ENCODE peak calls at places on chromosomes 3 and 15, in nine cellular contexts. One of them, this sample, is unnamed.

GRCh38 chr3:10550705-10551104 is 45.3 kb upstream of the ATP2B2 start:
- DNase-seq in IMR-90: no peak
- DNase-seq in heart right ventricle: peak; percentile 19
- DNase-seq in CD8-positive, alpha-beta memory T cell: no peak
- DNase-seq in fibroblast of lung: peak; percentile 10
- DNase-seq in naive thymus-derived CD4-positive, alpha-beta T cell: no peak
- DNase-seq in small intestine: no peak
- DNase-seq in PC-3: no peak
- DNase-seq in MM.1S: no peak
- DNase-seq in this sample: no peak

GRCh38 chr15:67080118-67080899 is 14.9 kb downstream of the SMAD3 start:
- DNase-seq in IMR-90: peak; percentile 66
- DNase-seq in heart right ventricle: peak; percentile 38
- DNase-seq in CD8-positive, alpha-beta memory T cell: no peak
- DNase-seq in fibroblast of lung: peak; percentile 96
- DNase-seq in naive thymus-derived CD4-positive, alpha-beta T cell: no peak
- DNase-seq in small intestine: no peak
- DNase-seq in PC-3: no peak
- DNase-seq in MM.1S: peak; percentile 47
- DNase-seq in this sample: no peak

GRCh38 chr3:9036327-9037112 is 73.2 kb upstream of the RAD18 start:
- DNase-seq in IMR-90: peak; percentile 9
- DNase-seq in heart right ventricle: peak; percentile 49
- DNase-seq in CD8-positive, alpha-beta memory T cell: no peak
- DNase-seq in fibroblast of lung: peak; percentile 11
- DNase-seq in naive thymus-derived CD4-positive, alpha-beta T cell: no peak
- DNase-seq in small intestine: no peak
- DNase-seq in PC-3: no peak
- DNase-seq in MM.1S: no peak
- DNase-seq in this sample: no peak

GRCh38 chr3:159804726-159805410 is 183.8 kb upstream of the IL12A start:
- DNase-seq in IMR-90: peak; percentile 92
- DNase-seq in heart right ventricle: peak; percentile 82
- DNase-seq in CD8-positive, alpha-beta memory T cell: no peak
- DNase-seq in fibroblast of lung: peak; percentile 87
- DNase-seq in naive thymus-derived CD4-positive, alpha-beta T cell: no peak
- DNase-seq in small intestine: peak; percentile 79
- DNase-seq in PC-3: peak; percentile 93
- DNase-seq in MM.1S: peak; percentile 88
- DNase-seq in this sample: no peak

GRCh38 chr3:195060531-195061385 is 210.2 kb downstream of the XXYLT1 start:
- DNase-seq in IMR-90: no peak
- DNase-seq in heart right ventricle: no peak
- DNase-seq in CD8-positive, alpha-beta memory T cell: peak; percentile 42
- DNase-seq in fibroblast of lung: no peak
- DNase-seq in naive thymus-derived CD4-positive, alpha-beta T cell: no peak
- DNase-seq in small intestine: no peak
- DNase-seq in PC-3: no peak
- DNase-seq in MM.1S: no peak
- DNase-seq in this sample: no peak

GRCh38 chr3:39185959-39186691 is 6.3 kb downstream of the XIRP1 start:
- DNase-seq in IMR-90: no peak
- DNase-seq in heart right ventricle: peak; percentile 4
- DNase-seq in CD8-positive, alpha-beta memory T cell: no peak
- DNase-seq in fibroblast of lung: no peak
- DNase-seq in naive thymus-derived CD4-positive, alpha-beta T cell: no peak
- DNase-seq in small intestine: no peak
- DNase-seq in PC-3: no peak
- DNase-seq in MM.1S: no peak
- DNase-seq in this sample: no peak

GRCh38 chr15:41630616-41631218 is 29.5 kb upstream of the MGA start:
- DNase-seq in IMR-90: no peak
- DNase-seq in heart right ventricle: no peak
- DNase-seq in CD8-positive, alpha-beta memory T cell: no peak
- DNase-seq in fibroblast of lung: no peak
- DNase-seq in naive thymus-derived CD4-positive, alpha-beta T cell: no peak
- DNase-seq in small intestine: peak; percentile 27
- DNase-seq in PC-3: no peak
- DNase-seq in MM.1S: no peak
- DNase-seq in this sample: no peak

GRCh38 chr15:101168463-101168824 is 83.4 kb downstream of the CHSY1 start:
- DNase-seq in IMR-90: peak; percentile 65
- DNase-seq in heart right ventricle: no peak
- DNase-seq in CD8-positive, alpha-beta memory T cell: no peak
- DNase-seq in fibroblast of lung: peak; percentile 93
- DNase-seq in naive thymus-derived CD4-positive, alpha-beta T cell: no peak
- DNase-seq in small intestine: no peak
- DNase-seq in PC-3: no peak
- DNase-seq in MM.1S: no peak
- DNase-seq in this sample: no peak

GRCh38 chr15:64151727-64152506 is at the start of gene SNX22:
- DNase-seq in IMR-90: no peak
- DNase-seq in heart right ventricle: no peak
- DNase-seq in CD8-positive, alpha-beta memory T cell: no peak
- DNase-seq in fibroblast of lung: no peak
- DNase-seq in naive thymus-derived CD4-positive, alpha-beta T cell: peak; percentile 33
- DNase-seq in small intestine: no peak
- DNase-seq in PC-3: no peak
- DNase-seq in MM.1S: peak; percentile 26
- DNase-seq in this sample: peak; percentile 12

GRCh38 chr3:59052803-59053411 is 3.1 kb upstream of the CFAP20DC start:
- DNase-seq in IMR-90: peak; percentile 47
- DNase-seq in heart right ventricle: no peak
- DNase-seq in CD8-positive, alpha-beta memory T cell: no peak
- DNase-seq in fibroblast of lung: peak; percentile 27
- DNase-seq in naive thymus-derived CD4-positive, alpha-beta T cell: no peak
- DNase-seq in small intestine: peak; percentile 26
- DNase-seq in PC-3: peak; percentile 65
- DNase-seq in MM.1S: peak; percentile 59
- DNase-seq in this sample: no peak

GRCh38 chr3:156553705-156554356 is 1.1 kb downstream of the SSR3 start:
- DNase-seq in IMR-90: peak; percentile 84
- DNase-seq in heart right ventricle: no peak
- DNase-seq in CD8-positive, alpha-beta memory T cell: no peak
- DNase-seq in fibroblast of lung: peak; percentile 88
- DNase-seq in naive thymus-derived CD4-positive, alpha-beta T cell: no peak
- DNase-seq in small intestine: peak; percentile 23
- DNase-seq in PC-3: peak; percentile 42
- DNase-seq in MM.1S: peak; percentile 39
- DNase-seq in this sample: no peak

GRCh38 chr3:88000853-88001252 is 58.0 kb downstream of the CGGBP1 start:
- DNase-seq in IMR-90: no peak
- DNase-seq in heart right ventricle: no peak
- DNase-seq in CD8-positive, alpha-beta memory T cell: no peak
- DNase-seq in fibroblast of lung: peak; percentile 11
- DNase-seq in naive thymus-derived CD4-positive, alpha-beta T cell: peak; percentile 12
- DNase-seq in small intestine: peak; percentile 7
- DNase-seq in PC-3: no peak
- DNase-seq in MM.1S: no peak
- DNase-seq in this sample: no peak

GRCh38 chr3:174931473-174931872 is 72.3 kb downstream of the NAALADL2 start:
- DNase-seq in IMR-90: peak; percentile 40
- DNase-seq in heart right ventricle: no peak
- DNase-seq in CD8-positive, alpha-beta memory T cell: no peak
- DNase-seq in fibroblast of lung: peak; percentile 47
- DNase-seq in naive thymus-derived CD4-positive, alpha-beta T cell: no peak
- DNase-seq in small intestine: no peak
- DNase-seq in PC-3: no peak
- DNase-seq in MM.1S: no peak
- DNase-seq in this sample: no peak

GRCh38 chr3:126696701-126697267 is 7.3 kb upstream of the CHCHD6 start:
- DNase-seq in IMR-90: no peak
- DNase-seq in heart right ventricle: no peak
- DNase-seq in CD8-positive, alpha-beta memory T cell: no peak
- DNase-seq in fibroblast of lung: no peak
- DNase-seq in naive thymus-derived CD4-positive, alpha-beta T cell: no peak
- DNase-seq in small intestine: no peak
- DNase-seq in PC-3: no peak
- DNase-seq in MM.1S: no peak
- DNase-seq in this sample: no peak

GRCh38 chr15:41429003-41429890 is 12.4 kb downstream of the RTF1 start:
- DNase-seq in IMR-90: peak; percentile 19
- DNase-seq in heart right ventricle: no peak
- DNase-seq in CD8-positive, alpha-beta memory T cell: no peak
- DNase-seq in fibroblast of lung: peak; percentile 9
- DNase-seq in naive thymus-derived CD4-positive, alpha-beta T cell: no peak
- DNase-seq in small intestine: peak; percentile 59
- DNase-seq in PC-3: no peak
- DNase-seq in MM.1S: peak; percentile 86
- DNase-seq in this sample: no peak

GRCh38 chr3:38605981-38606380 is 43.5 kb downstream of the SCN5A start:
- DNase-seq in IMR-90: no peak
- DNase-seq in heart right ventricle: no peak
- DNase-seq in CD8-positive, alpha-beta memory T cell: no peak
- DNase-seq in fibroblast of lung: no peak
- DNase-seq in naive thymus-derived CD4-positive, alpha-beta T cell: no peak
- DNase-seq in small intestine: no peak
- DNase-seq in PC-3: no peak
- DNase-seq in MM.1S: no peak
- DNase-seq in this sample: no peak

GRCh38 chr3:69745503-69745902 is 6.2 kb downstream of the MITF start:
- DNase-seq in IMR-90: no peak
- DNase-seq in heart right ventricle: no peak
- DNase-seq in CD8-positive, alpha-beta memory T cell: no peak
- DNase-seq in fibroblast of lung: no peak
- DNase-seq in naive thymus-derived CD4-positive, alpha-beta T cell: no peak
- DNase-seq in small intestine: no peak
- DNase-seq in PC-3: no peak
- DNase-seq in MM.1S: no peak
- DNase-seq in this sample: no peak

DNA sequence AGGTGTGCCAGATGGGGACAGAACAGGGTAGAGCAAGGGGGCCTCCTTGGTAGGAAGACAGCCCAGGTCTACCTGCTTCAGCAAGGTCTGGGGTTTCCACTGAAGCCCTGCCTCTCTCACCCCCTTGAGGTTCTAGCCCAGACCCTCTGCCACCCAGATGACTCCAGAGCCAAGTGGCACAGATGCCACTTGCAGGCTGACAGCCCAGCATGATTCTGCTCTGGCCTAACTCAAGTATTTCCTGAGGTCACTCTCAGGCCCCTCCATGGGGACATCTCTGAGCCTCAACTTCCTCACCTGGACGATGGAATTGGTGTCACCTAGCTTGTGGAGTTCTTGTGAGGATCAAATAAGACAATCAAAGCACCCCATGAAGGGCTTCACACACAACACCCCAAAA is 23.9 kb downstream of the PLXNB1 start:
- DNase-seq in IMR-90: no peak
- DNase-seq in heart right ventricle: no peak
- DNase-seq in CD8-positive, alpha-beta memory T cell: peak; percentile 33
- DNase-seq in fibroblast of lung: no peak
- DNase-seq in naive thymus-derived CD4-positive, alpha-beta T cell: no peak
- DNase-seq in small intestine: no peak
- DNase-seq in PC-3: no peak
- DNase-seq in MM.1S: no peak
- DNase-seq in this sample: no peak
- H3K36me3 ChIP-seq in IMR-90: peaks cover 61% of the 10 kb centered on the region
- H3K36me3 ChIP-seq in heart right ventricle: peaks cover 24% of the 10 kb centered on the region
- H3K36me3 ChIP-seq in CD8-positive, alpha-beta memory T cell: no peaks in the 10 kb centered on the region
- H3K36me3 ChIP-seq in fibroblast of lung: peaks cover 9% of the 10 kb centered on the region
- H3K36me3 ChIP-seq in naive thymus-derived CD4-positive, alpha-beta T cell: no peaks in the 10 kb centered on the region
- H3K36me3 ChIP-seq in small intestine: peaks cover 12% of the 10 kb centered on the region
- H3K36me3 ChIP-seq in PC-3: no peaks in the 10 kb centered on the region
- H3K36me3 ChIP-seq in MM.1S: no peaks in the 10 kb centered on the region
- H3K36me3 ChIP-seq in this sample: no peaks in the 10 kb centered on the region

DNA sequence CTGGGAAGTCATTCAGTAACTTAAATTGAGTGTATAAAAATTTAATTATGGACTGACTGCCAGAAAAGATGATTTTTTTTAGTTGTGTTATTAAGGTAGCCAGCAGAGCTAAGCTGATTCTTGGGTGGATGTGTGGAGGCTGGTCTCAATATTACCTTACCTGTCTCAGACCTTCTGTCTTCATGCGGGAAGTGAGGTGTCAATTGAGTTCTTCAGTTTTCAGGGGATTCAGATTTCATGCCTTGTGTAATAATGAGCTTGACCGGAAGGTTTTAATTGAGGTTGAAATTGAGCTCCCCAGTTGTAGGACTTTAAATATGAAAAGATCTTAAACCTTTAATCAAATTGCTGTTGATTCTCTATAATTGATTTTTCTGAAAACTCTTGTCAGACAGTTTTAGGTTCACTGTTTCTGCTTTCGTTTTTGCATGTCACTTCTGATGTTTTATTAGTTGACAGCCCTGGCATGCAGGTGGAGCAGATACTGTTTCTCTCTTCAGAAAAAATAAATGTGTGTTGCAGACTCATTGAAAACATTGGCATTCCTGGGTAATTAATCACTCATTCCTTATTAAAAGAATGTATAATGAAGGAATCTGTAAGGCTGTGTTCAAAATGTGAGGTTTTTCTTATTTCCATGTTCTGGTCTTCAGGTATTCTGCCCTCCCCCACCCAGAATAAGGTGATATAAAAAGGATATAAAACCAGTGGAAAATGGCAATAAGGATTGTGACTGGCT is 54.5 kb downstream of the PSMD6 start:
- DNase-seq in IMR-90: peak; percentile 19
- DNase-seq in heart right ventricle: no peak
- DNase-seq in CD8-positive, alpha-beta memory T cell: no peak
- DNase-seq in fibroblast of lung: peak; percentile 63
- DNase-seq in naive thymus-derived CD4-positive, alpha-beta T cell: no peak
- DNase-seq in small intestine: peak; percentile 33
- DNase-seq in PC-3: no peak
- DNase-seq in MM.1S: peak; percentile 42
- DNase-seq in this sample: no peak
- H3K4me3 ChIP-seq in IMR-90: no peak overlapping the region
- H3K4me3 ChIP-seq in heart right ventricle: peak overlapping the region; percentile 41
- H3K4me3 ChIP-seq in CD8-positive, alpha-beta memory T cell: peak overlapping the region; percentile 98
- H3K4me3 ChIP-seq in fibroblast of lung: peak overlapping the region; percentile 29
- H3K4me3 ChIP-seq in naive thymus-derived CD4-positive, alpha-beta T cell: peak overlapping the region; percentile 91
- H3K4me3 ChIP-seq in small intestine: peak overlapping the region; percentile 25
- H3K4me3 ChIP-seq in PC-3: no peak overlapping the region
- H3K4me3 ChIP-seq in MM.1S: peak overlapping the region; percentile 62
- H3K4me3 ChIP-seq in this sample: peak overlapping the region; percentile 71

DNA sequence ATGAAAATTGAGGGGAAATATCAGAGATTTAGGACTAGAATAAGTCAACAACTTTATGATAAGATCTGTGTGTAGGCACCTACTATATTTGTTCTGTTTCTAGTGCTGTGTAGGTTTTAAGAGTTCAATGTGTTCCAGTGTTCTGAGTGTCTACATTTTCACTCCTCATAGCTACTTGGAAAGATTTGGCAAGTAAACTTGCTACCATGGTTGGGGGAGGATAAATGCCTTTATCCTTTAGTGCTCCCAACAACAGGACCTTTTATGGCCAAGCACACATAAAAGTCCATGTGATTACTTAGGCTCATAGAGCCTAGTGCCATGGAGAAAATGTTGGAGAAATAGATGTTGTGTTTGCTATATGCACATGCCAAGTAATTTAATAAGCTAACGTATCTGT is 64.0 kb downstream of the LYSMD4 start:
- DNase-seq in IMR-90: no peak
- DNase-seq in heart right ventricle: no peak
- DNase-seq in CD8-positive, alpha-beta memory T cell: no peak
- DNase-seq in fibroblast of lung: no peak
- DNase-seq in naive thymus-derived CD4-positive, alpha-beta T cell: no peak
- DNase-seq in small intestine: no peak
- DNase-seq in PC-3: no peak
- DNase-seq in MM.1S: no peak
- DNase-seq in this sample: no peak
- H3K27ac ChIP-seq in IMR-90: no peak overlapping the region
- H3K27ac ChIP-seq in heart right ventricle: peak overlapping the region; percentile 53
- H3K27ac ChIP-seq in CD8-positive, alpha-beta memory T cell: no peak overlapping the region
- H3K27ac ChIP-seq in fibroblast of lung: no peak overlapping the region
- H3K27ac ChIP-seq in naive thymus-derived CD4-positive, alpha-beta T cell: no peak overlapping the region
- H3K27ac ChIP-seq in small intestine: no peak overlapping the region
- H3K27ac ChIP-seq in PC-3: no peak overlapping the region
- H3K27ac ChIP-seq in MM.1S: no peak overlapping the region
- H3K27ac ChIP-seq in this sample: no peak overlapping the region

GRCh38 chr15:28147827-28148226 is 48.7 kb upstream of the OCA2 start:
- DNase-seq in IMR-90: no peak
- DNase-seq in heart right ventricle: no peak
- DNase-seq in CD8-positive, alpha-beta memory T cell: no peak
- DNase-seq in fibroblast of lung: no peak
- DNase-seq in naive thymus-derived CD4-positive, alpha-beta T cell: no peak
- DNase-seq in small intestine: no peak
- DNase-seq in PC-3: no peak
- DNase-seq in MM.1S: no peak
- DNase-seq in this sample: no peak
- H3K36me3 ChIP-seq in IMR-90: peaks cover 34% of the 10 kb centered on the region
- H3K36me3 ChIP-seq in heart right ventricle: peaks cover 64% of the 10 kb centered on the region
- H3K36me3 ChIP-seq in CD8-positive, alpha-beta memory T cell: no peaks in the 10 kb centered on the region
- H3K36me3 ChIP-seq in fibroblast of lung: no peaks in the 10 kb centered on the region
- H3K36me3 ChIP-seq in naive thymus-derived CD4-positive, alpha-beta T cell: no peaks in the 10 kb centered on the region
- H3K36me3 ChIP-seq in small intestine: peaks cover 2% of the 10 kb centered on the region
- H3K36me3 ChIP-seq in PC-3: peaks cover 9% of the 10 kb centered on the region
- H3K36me3 ChIP-seq in MM.1S: no peaks in the 10 kb centered on the region
- H3K36me3 ChIP-seq in this sample: peaks cover 16% of the 10 kb centered on the region